ENCODE peak calls at places on chromosomes 6 and 20, in four cellular contexts. D is body of pancreas, G is RWPE1, F is A549. U is an unnamed sample.

GRCh38 chr20:7264137-7264536 is 496.7 kb downstream of the BMP2 start:
- DNase-seq in G (peak; percentile 18), F (no peak), D (no peak), U (no peak)

GRCh38 chr6:160391419-160392116 is 43.4 kb downstream of the SLC22A3 start:
- DNase-seq in G (peak; percentile 86), F (peak; percentile 71), D (no peak), U (no peak)

GRCh38 chr6:125165256-125165655 is 11.7 kb downstream of the TPD52L1 start:
- DNase-seq in D (no peak), F (no peak), G (no peak), U (peak; percentile 34)

GRCh38 chr6:54801669-54802068 is 44.9 kb upstream of the FAM83B start:
- DNase-seq in D (no peak), G (peak; percentile 82), F (no peak), U (no peak)

GRCh38 chr20:62374431-62375152 is 7.5 kb upstream of the LAMA5 start:
- DNase-seq in F (no peak), D (no peak), G (no peak), U (no peak)

GRCh38 chr20:14331671-14332070 is 5.7 kb downstream of the FLRT3 start:
- DNase-seq in D (no peak), F (no peak), G (no peak), U (no peak)

GRCh38 chr20:34171640-34172039 is 59.6 kb upstream of the EIF2S2 start:
- DNase-seq in D (no peak), F (no peak), G (no peak), U (no peak)

GRCh38 chr6:170093658-170094596 is 197.0 kb downstream of the DLL1 start:
- DNase-seq in D (peak; percentile 1), F (no peak), G (no peak), U (no peak)

GRCh38 chr20:45406260-45407066 is 1.6 kb upstream of the DBNDD2 start:
- DNase-seq in D (peak; percentile 70), F (no peak), G (peak; percentile 77), U (no peak)

GRCh38 chr6:1094306-1094705 is 217.6 kb upstream of the FOXQ1 start:
- DNase-seq in D (no peak), G (no peak), F (no peak), U (no peak)

GRCh38 chr6:16585805-16586204 is 175.5 kb downstream of the ATXN1 start:
- DNase-seq in G (no peak), F (no peak), D (peak; percentile 40), U (no peak)
- H3K27ac ChIP-seq in G (no peak overlapping the region), F (no peak overlapping the region), D (peak overlapping the region; percentile 60), U (no peak overlapping the region)

GRCh38 chr6:143100429-143100828 is 39.7 kb downstream of the AIG1 start:
- DNase-seq in F (no peak), G (no peak), D (no peak), U (no peak)

GRCh38 chr6:143099647-143100046 is 39.0 kb downstream of the AIG1 start:
- DNase-seq in F (no peak), G (no peak), D (no peak), U (no peak)

GRCh38 chr6:143096403-143096802 is 35.7 kb downstream of the AIG1 start:
- DNase-seq in G (no peak), D (no peak), F (no peak), U (no peak)

GRCh38 chr6:143098054-143098673 is 37.5 kb downstream of the AIG1 start:
- DNase-seq in G (no peak), F (no peak), D (peak; percentile 3), U (no peak)

DNA sequence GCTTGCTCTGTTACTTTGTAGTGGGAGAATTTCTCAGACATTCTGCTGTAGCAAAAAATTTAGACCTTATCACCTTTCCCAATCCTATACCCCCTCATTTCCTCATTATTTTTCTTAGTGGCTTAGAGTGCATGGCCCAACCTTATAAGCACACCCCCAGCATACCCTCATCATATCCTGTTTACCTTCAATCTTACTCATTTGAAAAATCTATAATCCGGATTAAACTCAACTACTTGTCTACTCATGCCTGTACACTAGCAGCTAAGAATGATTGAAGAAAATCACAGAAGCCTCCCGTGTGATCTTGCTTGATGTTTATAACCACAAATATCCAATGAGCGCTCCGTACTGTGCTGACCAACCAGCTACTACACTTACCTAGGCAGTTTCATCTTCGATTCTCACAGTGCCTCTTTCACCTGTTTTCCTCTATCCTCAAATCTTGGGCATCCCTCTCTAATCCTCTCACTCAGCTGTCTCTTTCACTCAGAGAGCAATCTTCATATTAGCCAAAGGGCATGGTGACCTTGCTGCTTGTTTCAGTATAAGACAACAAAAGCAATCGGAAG is 36.6 kb downstream of the AIG1 start:
- DNase-seq in D (no peak), G (no peak), F (no peak), U (no peak)
- H3K27ac ChIP-seq in D (no peak overlapping the region), G (no peak overlapping the region), F (no peak overlapping the region), U (no peak overlapping the region)

GRCh38 chr20:50220894-50221266 is 30.2 kb downstream of the CEBPB start:
- DNase-seq in D (no peak), G (no peak), F (no peak), U (no peak)
- H3K27ac ChIP-seq in D (peak overlapping the region; percentile 42), G (peak overlapping the region; percentile 66), F (peak overlapping the region; percentile 52), U (no peak overlapping the region)

DNA sequence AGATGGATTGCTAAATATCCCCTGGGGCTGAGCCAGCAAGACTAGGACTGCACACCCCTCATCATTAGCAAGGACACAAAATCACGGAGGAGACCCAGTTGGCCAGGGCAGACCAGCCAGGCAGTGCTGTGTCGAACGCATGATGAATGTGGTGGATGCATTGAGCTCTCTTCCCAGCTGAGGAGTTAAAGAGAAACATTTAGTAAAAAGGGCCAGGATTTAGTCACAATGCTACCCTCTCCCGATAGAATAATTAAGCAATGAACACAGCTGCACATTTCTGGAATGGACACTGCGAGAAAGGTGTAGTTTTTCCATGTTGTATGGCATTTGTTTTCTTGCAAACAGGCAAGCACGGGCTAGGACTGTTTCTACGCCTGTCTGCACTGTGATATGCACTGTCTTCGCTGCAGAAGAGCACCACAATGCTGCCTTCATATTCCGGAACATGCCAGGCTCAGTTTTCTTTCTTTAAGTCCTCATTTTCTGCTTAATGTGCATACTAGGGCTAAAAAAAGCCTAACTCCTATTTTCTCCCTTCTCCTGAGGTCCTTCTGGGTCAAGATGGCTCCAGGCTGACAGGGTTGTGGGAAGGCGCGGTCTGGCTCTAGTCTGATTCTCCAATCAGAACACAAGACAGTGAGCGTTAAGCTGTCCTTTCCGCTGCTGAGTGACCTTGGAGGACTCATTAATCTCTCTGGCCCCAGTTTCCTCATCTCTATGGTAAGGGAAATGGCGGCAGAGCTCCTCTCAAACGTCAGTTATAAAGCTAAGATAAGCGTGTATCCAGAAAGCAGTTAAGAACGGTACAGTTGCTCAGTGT is 380.0 kb downstream of the C6orf118 start:
- DNase-seq in F (no peak), D (no peak), G (no peak), U (no peak)
- H3K27ac ChIP-seq in F (no peak overlapping the region), D (no peak overlapping the region), G (no peak overlapping the region), U (no peak overlapping the region)

GRCh38 chr6:111553580-111553979 is 52.1 kb downstream of the TRAF3IP2 start:
- DNase-seq in G (no peak), F (no peak), D (no peak), U (no peak)

GRCh38 chr6:111555041-111555440 is 50.6 kb downstream of the TRAF3IP2 start:
- DNase-seq in G (no peak), F (no peak), D (no peak), U (no peak)

GRCh38 chr6:111551521-111552231 is 54.0 kb downstream of the TRAF3IP2 start:
- DNase-seq in F (no peak), D (peak; percentile 90), G (no peak), U (no peak)

GRCh38 chr6:111552241-111552744 is 53.4 kb downstream of the TRAF3IP2 start:
- DNase-seq in F (no peak), G (peak; percentile 70), D (peak; percentile 91), U (peak; percentile 66)

DNA sequence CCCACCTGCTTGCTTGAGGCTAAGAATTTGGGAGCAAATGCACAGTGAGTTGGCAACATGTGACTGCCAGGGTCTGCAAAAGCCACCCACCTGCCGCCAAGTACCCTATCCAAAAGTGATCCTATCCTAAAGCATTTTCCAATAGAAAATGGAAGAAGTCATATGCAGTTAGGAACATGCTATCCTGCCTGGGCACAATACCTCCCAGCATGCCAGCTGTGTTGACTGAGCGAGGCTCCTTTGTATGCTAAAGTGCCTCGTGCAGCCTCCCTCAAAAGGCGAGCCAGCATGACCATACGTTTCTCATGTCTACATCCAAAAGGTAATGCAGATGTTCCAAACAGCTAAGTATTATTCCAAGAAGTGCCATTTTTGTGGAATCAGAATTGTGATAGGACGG is 52.7 kb downstream of the TRAF3IP2 start:
- DNase-seq in D (no peak), G (no peak), F (no peak), U (no peak)
- H3K27ac ChIP-seq in D (peak overlapping the region; percentile 84), G (peak overlapping the region; percentile 81), F (no peak overlapping the region), U (no peak overlapping the region)

GRCh38 chr20:528923-529594 is 14.5 kb downstream of the CSNK2A1 start:
- DNase-seq in G (peak; percentile 93), F (peak; percentile 58), D (no peak), U (no peak)
- H3K27ac ChIP-seq in G (peak overlapping the region; percentile 76), F (peak overlapping the region; percentile 82), D (no peak overlapping the region), U (no peak overlapping the region)

GRCh38 chr6:32982084-32982701 is 13.8 kb downstream of the BRD2 start:
- DNase-seq in G (no peak), F (no peak), D (no peak), U (no peak)
- H3K27ac ChIP-seq in G (no peak overlapping the region), F (no peak overlapping the region), D (peak overlapping the region; percentile 53), U (peak overlapping the region; percentile 78)

DNA sequence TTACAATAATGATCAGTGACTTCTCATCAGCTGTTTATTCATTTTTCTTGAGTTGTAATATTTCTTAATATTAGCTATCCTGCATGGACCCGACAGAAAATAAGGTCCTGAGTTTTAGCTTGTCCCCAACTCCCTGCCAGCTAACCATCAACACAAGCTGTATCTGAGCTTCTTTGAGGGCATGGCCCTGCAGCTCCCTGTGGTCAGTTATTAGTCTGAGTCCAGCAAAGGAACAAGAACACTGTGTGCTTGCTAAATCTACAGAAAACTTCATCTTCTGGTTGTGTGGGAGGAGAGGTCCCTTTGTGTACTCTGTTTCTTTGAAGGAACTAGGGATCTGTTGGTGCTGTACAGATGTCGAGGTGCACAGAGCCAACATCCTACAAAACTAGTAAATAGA is 248.3 kb downstream of the LAMA2 start:
- DNase-seq in F (no peak), G (no peak), D (peak; percentile 44), U (no peak)
- H3K27ac ChIP-seq in F (no peak overlapping the region), G (no peak overlapping the region), D (no peak overlapping the region), U (no peak overlapping the region)